ENCODE peak calls at places on chromosomes 3 and 15, in four cellular contexts. U, R, O and Q are unnamed samples.

GRCh38 chr15:70524470-70524869 is 238.9 kb downstream of the UACA start:
- DNase-seq in U (peak), R (no peak), O (no peak), Q (no peak)

GRCh38 chr15:69823223-69823907 is 274.4 kb downstream of the TLE3 start:
- DNase-seq in O (peak), R (no peak), U (no peak), Q (peak)

GRCh38 chr3:47854267-47854666 is 51.3 kb downstream of the DHX30 start:
- DNase-seq in R (no peak), U (no peak), O (no peak), Q (no peak)

GRCh38 chr3:99131876-99132275 is 230.4 kb upstream of the DCBLD2 start:
- DNase-seq in R (no peak), U (no peak), O (no peak), Q (no peak)

GRCh38 chr3:170196833-170197232 is 15.3 kb upstream of the PHC3 start:
- DNase-seq in O (no peak), R (no peak), U (no peak), Q (peak)

GRCh38 chr3:134598813-134599563 is 51.8 kb downstream of the KY start:
- DNase-seq in R (no peak), O (peak), U (no peak), Q (no peak)

GRCh38 chr3:195031574-195032003 is 239.4 kb downstream of the XXYLT1 start:
- DNase-seq in U (no peak), O (peak), R (no peak), Q (no peak)

GRCh38 chr3:170154569-170155143 is 26.9 kb downstream of the PHC3 start:
- DNase-seq in R (no peak), O (no peak), U (no peak), Q (no peak)

GRCh38 chr3:104810896-104811295 is 555.8 kb upstream of the ALCAM start:
- DNase-seq in O (no peak), U (no peak), R (no peak), Q (no peak)

GRCh38 chr3:143751643-143752178 is 96.6 kb downstream of the SLC9A9 start:
- DNase-seq in O (no peak), R (no peak), U (no peak), Q (no peak)

GRCh38 chr3:127171721-127172120 is 21.2 kb upstream of the PRR23E start:
- DNase-seq in O (no peak), U (peak), R (no peak), Q (no peak)

GRCh38 chr3:116135462-116135861 is 309.8 kb downstream of the LSAMP start:
- DNase-seq in U (no peak), R (no peak), O (no peak), Q (peak)

GRCh38 chr15:78434134-78434533 is 3.9 kb upstream of the IREB2 start:
- DNase-seq in O (no peak), U (no peak), R (no peak), Q (no peak)

GRCh38 chr15:64894395-64895056 is 17.2 kb upstream of the ANKDD1A start:
- DNase-seq in R (no peak), U (peak), O (peak), Q (no peak)

GRCh38 chr3:65605876-65606432 is 432.8 kb downstream of the MAGI1 start:
- DNase-seq in R (no peak), U (no peak), O (no peak), Q (no peak)

GRCh38 chr3:131608741-131609140 is 106.0 kb upstream of the MRPL3 start:
- DNase-seq in U (no peak), R (no peak), O (peak), Q (no peak)

GRCh38 chr3:138136208-138136607 is 4.0 kb upstream of the A4GNT start:
- DNase-seq in R (no peak), O (no peak), U (no peak), Q (no peak)

GRCh38 chr3:38141952-38142273 is 3.5 kb downstream of the MYD88 start:
- DNase-seq in U (no peak), O (no peak), R (no peak), Q (no peak)

GRCh38 chr3:120429921-120430361 is 20.9 kb downstream of the FSTL1 start:
- DNase-seq in R (no peak), O (no peak), U (no peak), Q (peak)

GRCh38 chr15:97691799-97692198 is 268.7 kb upstream of the ARRDC4 start:
- DNase-seq in R (no peak), U (no peak), O (peak), Q (no peak)

GRCh38 chr3:71130516-71131384 is 452.8 kb downstream of the FOXP1 start:
- DNase-seq in O (peak), U (no peak), R (no peak), Q (peak)

GRCh38 chr15:73991260-73991659 is 835 bp downstream of the STOML1 start:
- DNase-seq in O (no peak), R (no peak), U (no peak), Q (no peak)

GRCh38 chr3:131421957-131422498 is 40.5 kb downstream of the NUDT16 start:
- DNase-seq in O (no peak), U (no peak), R (no peak), Q (no peak)

GRCh38 chr3:149967067-149967685 is 3.5 kb downstream of the PFN2 start:
- DNase-seq in U (no peak), O (peak), R (no peak), Q (peak)

GRCh38 chr3:129560269-129560787 is 17.4 kb downstream of the H1-8 start:
- DNase-seq in U (no peak), O (no peak), R (no peak), Q (peak)

GRCh38 chr3:184143327-184143726 is 8.2 kb downstream of the EIF2B5 start:
- DNase-seq in U (no peak), O (no peak), R (no peak), Q (no peak)

GRCh38 chr3:114241259-114241658 is 3.9 kb upstream of the ZNF80 start:
- DNase-seq in U (no peak), O (no peak), R (no peak), Q (no peak)

GRCh38 chr15:86201313-86202008 is 121.8 kb downstream of the AGBL1 start:
- DNase-seq in O (peak), R (no peak), U (no peak), Q (no peak)

GRCh38 chr3:160486459-160486869 is 36.9 kb upstream of the TRIM59 start:
- DNase-seq in U (no peak), O (peak), R (no peak), Q (peak)

GRCh38 chr15:66401130-66402021 is 14.7 kb downstream of the MAP2K1 start:
- DNase-seq in U (peak), R (no peak), O (peak), Q (no peak)

GRCh38 chr15:64897345-64897985 is 14.2 kb upstream of the ANKDD1A start:
- DNase-seq in R (no peak), O (no peak), U (no peak), Q (peak)

GRCh38 chr15:63971427-63971805 is 74.9 kb downstream of the DAPK2 start:
- DNase-seq in U (peak), O (peak), R (no peak), Q (no peak)

GRCh38 chr3:161268601-161269000 is 47.5 kb downstream of the NMD3 start:
- DNase-seq in U (no peak), O (no peak), R (no peak), Q (no peak)

GRCh38 chr3:13143381-13144004 is 70.3 kb upstream of the IQSEC1 start:
- DNase-seq in U (no peak), O (no peak), R (no peak), Q (no peak)

GRCh38 chr15:85621096-85621495 is 173.6 kb downstream of the KLHL25 start:
- DNase-seq in O (no peak), U (no peak), R (no peak), Q (no peak)

GRCh38 chr15:65344214-65344908 is 33.4 kb downstream of the IGDCC3 start:
- DNase-seq in R (no peak), O (no peak), U (no peak), Q (no peak)

GRCh38 chr3:139299261-139300132 is 44.3 kb upstream of the MRPS22 start:
- DNase-seq in R (no peak), O (peak), U (peak), Q (peak)

DNA sequence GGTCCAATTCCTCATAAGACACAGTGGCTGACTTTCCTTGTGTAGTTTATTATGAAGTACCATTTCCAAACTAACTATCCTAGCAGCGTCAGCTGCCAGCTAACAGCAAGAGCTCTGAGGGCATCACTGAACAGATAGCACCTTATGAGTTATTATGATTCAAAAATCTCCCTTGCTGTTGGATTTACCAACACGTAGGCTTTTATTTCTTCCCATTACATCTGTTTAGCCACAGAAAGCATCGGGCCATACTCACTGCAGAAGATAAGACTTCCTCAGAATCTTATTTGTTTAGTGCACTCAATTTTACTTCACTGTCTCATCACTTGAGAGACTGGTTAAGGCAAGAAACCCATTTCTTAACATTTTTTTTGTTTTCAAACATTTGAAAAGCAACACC is 16.2 kb downstream of the CLDN1 start:
- DNase-seq in U (no peak), R (no peak), O (no peak), Q (no peak)
- H4K5ac ChIP-seq in U (no peak), R (no peak), O (no peak), Q (no peak)

DNA sequence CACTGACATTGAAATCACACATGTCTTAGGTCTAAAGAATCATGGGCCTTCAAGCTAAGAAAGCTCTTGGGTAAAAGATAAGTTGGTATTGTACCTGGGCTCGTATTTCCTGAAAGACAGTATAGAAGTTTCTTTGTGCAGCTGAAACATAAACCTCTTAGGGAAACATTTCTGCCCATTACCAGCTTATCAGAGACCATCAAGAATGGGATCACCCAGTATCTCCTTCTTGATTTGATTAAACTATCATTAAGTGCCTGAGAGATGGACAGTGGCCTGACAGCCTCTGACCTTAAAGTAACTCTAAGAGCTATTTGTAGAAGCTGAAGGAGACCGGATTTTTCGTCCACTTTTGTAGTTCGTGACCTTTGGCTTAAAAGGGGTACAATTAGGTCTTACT is 265.3 kb downstream of the ERC2 start:
- DNase-seq in R (no peak), U (no peak), O (no peak), Q (no peak)
- H4K5ac ChIP-seq in R (no peak), U (no peak), O (no peak), Q (no peak)

GRCh38 chr3:112260563-112260962 is 33.5 kb downstream of the SLC9C1 start:
- DNase-seq in O (no peak), U (no peak), R (no peak), Q (no peak)

DNA sequence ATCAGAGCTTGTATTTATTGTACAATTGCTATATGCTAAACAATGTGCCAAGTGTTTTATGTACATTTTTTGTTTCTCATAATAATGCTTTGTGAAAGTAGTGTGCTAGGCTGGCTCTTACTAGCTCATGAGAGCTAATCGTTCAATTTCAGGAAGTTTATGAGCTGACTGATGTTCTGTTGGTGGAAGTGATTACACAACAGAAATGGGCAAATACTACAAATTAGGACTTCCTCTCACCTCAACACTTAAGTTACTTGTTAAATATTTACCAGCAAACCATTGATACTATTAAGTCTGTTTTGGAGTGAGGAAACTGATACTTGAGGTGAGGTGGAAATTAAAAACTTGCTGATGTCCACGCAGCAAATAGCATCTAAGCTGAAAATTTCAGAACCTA is 32.3 kb downstream of the SLC9C1 start:
- DNase-seq in U (no peak), O (no peak), R (no peak), Q (no peak)
- H4K5ac ChIP-seq in U (no peak), O (no peak), R (no peak), Q (no peak)

GRCh38 chr3:174859756-174860155 is 622 bp downstream of the NAALADL2 start:
- DNase-seq in O (no peak), R (no peak), U (no peak), Q (no peak)
- H4K5ac ChIP-seq in O (no peak), R (no peak), U (no peak), Q (no peak)

GRCh38 chr3:126028096-126028495 is 55.8 kb downstream of the SLC41A3 start:
- DNase-seq in O (no peak), R (no peak), U (peak), Q (no peak)
- H4K5ac ChIP-seq in O (no peak), R (no peak), U (no peak), Q (no peak)

GRCh38 chr3:61944736-61945135 is 383.4 kb downstream of the PTPRG start:
- DNase-seq in R (no peak), U (no peak), O (peak), Q (no peak)
- H4K5ac ChIP-seq in R (no peak), U (no peak), O (no peak), Q (no peak)

DNA sequence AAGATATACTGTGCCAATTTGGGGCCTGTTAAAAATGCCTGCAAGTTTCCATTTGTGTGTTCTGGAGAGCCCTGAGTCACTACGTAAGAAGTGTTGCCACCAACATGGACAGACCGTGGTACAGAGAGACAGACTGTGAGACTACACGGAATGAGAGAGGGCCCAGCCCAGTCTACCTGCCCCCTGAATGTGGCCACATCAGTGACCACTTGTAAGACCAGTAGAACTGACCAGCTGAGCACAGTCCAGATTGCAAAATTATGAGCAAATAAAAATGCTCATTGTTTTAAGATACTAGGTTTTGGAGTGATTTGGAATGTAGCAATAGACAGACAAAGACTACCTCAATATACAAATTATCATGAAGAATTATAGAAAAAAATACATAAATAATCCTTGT is 42.0 kb downstream of the ATR start:
- DNase-seq in R (no peak), U (no peak), O (no peak), Q (no peak)
- H4K5ac ChIP-seq in R (no peak), U (no peak), O (no peak), Q (no peak)

GRCh38 chr15:81754078-81754477 is 291.7 kb downstream of the MEX3B start:
- DNase-seq in R (no peak), U (no peak), O (peak), Q (no peak)
- H4K5ac ChIP-seq in R (no peak), U (no peak), O (no peak), Q (no peak)

GRCh38 chr15:68489426-68489825 is 57.5 kb upstream of the ITGA11 start:
- DNase-seq in R (no peak), O (no peak), U (peak), Q (no peak)
- H4K5ac ChIP-seq in R (no peak), O (no peak), U (no peak), Q (no peak)

GRCh38 chr3:52182691-52183090 is 15.3 kb upstream of the ALAS1 start:
- DNase-seq in R (no peak), O (no peak), U (no peak), Q (no peak)
- H4K5ac ChIP-seq in R (no peak), O (no peak), U (no peak), Q (no peak)